ENCODE peak calls at places on chromosomes 6 and 20, in nine cellular contexts. One of them, this sample, is unnamed.

GRCh38 chr6:155177369-155177961 is 86.3 kb upstream of the CLDN20 start:
- DNase-seq in fibroblast of the aortic adventitia: peak; percentile 88
- DNase-seq in activated CD8-positive, alpha-beta T cell treated with anti-CD3 and anti-CD28 coated beads for 36 hours: peak; percentile 75
- DNase-seq in SK-N-SH: peak; percentile 45
- DNase-seq in fibroblast of lung: peak; percentile 54
- DNase-seq in brain microvascular endothelial cell: peak; percentile 82
- DNase-seq in GM13976: peak; percentile 42
- DNase-seq in PC-9: no peak
- DNase-seq in kidney: no peak
- DNase-seq in this sample: peak; percentile 89

GRCh38 chr6:49070411-49070810 is 392.6 kb downstream of the MMUT start:
- DNase-seq in fibroblast of the aortic adventitia: no peak
- DNase-seq in activated CD8-positive, alpha-beta T cell treated with anti-CD3 and anti-CD28 coated beads for 36 hours: no peak
- DNase-seq in SK-N-SH: no peak
- DNase-seq in fibroblast of lung: no peak
- DNase-seq in brain microvascular endothelial cell: no peak
- DNase-seq in GM13976: no peak
- DNase-seq in PC-9: no peak
- DNase-seq in kidney: no peak
- DNase-seq in this sample: no peak

GRCh38 chr6:45563902-45564301 is 186.2 kb upstream of the SUPT3H start:
- DNase-seq in fibroblast of the aortic adventitia: no peak
- DNase-seq in activated CD8-positive, alpha-beta T cell treated with anti-CD3 and anti-CD28 coated beads for 36 hours: no peak
- DNase-seq in SK-N-SH: no peak
- DNase-seq in fibroblast of lung: no peak
- DNase-seq in brain microvascular endothelial cell: no peak
- DNase-seq in GM13976: no peak
- DNase-seq in PC-9: no peak
- DNase-seq in kidney: no peak
- DNase-seq in this sample: no peak

GRCh38 chr20:8853805-8854338 is 215.0 kb upstream of the PLCB4 start:
- DNase-seq in fibroblast of the aortic adventitia: peak; percentile 85
- DNase-seq in activated CD8-positive, alpha-beta T cell treated with anti-CD3 and anti-CD28 coated beads for 36 hours: peak; percentile 2
- DNase-seq in SK-N-SH: peak; percentile 61
- DNase-seq in fibroblast of lung: peak; percentile 70
- DNase-seq in brain microvascular endothelial cell: peak; percentile 78
- DNase-seq in GM13976: peak; percentile 39
- DNase-seq in PC-9: peak; percentile 24
- DNase-seq in kidney: no peak
- DNase-seq in this sample: peak; percentile 90

GRCh38 chr6:138287144-138287955 is 69.1 kb upstream of the PBOV1 start:
- DNase-seq in fibroblast of the aortic adventitia: peak; percentile 51
- DNase-seq in activated CD8-positive, alpha-beta T cell treated with anti-CD3 and anti-CD28 coated beads for 36 hours: peak; percentile 71
- DNase-seq in SK-N-SH: peak; percentile 36
- DNase-seq in fibroblast of lung: peak; percentile 25
- DNase-seq in brain microvascular endothelial cell: peak; percentile 27
- DNase-seq in GM13976: peak; percentile 74
- DNase-seq in PC-9: peak; percentile 20
- DNase-seq in kidney: no peak
- DNase-seq in this sample: peak; percentile 18

GRCh38 chr6:26044140-26045045 is 42.8 kb upstream of the HFE start:
- DNase-seq in fibroblast of the aortic adventitia: peak; percentile 43
- DNase-seq in activated CD8-positive, alpha-beta T cell treated with anti-CD3 and anti-CD28 coated beads for 36 hours: peak; percentile 63
- DNase-seq in SK-N-SH: no peak
- DNase-seq in fibroblast of lung: peak; percentile 35
- DNase-seq in brain microvascular endothelial cell: peak; percentile 33
- DNase-seq in GM13976: no peak
- DNase-seq in PC-9: no peak
- DNase-seq in kidney: peak; percentile 87
- DNase-seq in this sample: no peak

GRCh38 chr6:156427345-156427744 is 349.8 kb upstream of the ARID1B start:
- DNase-seq in fibroblast of the aortic adventitia: peak; percentile 63
- DNase-seq in activated CD8-positive, alpha-beta T cell treated with anti-CD3 and anti-CD28 coated beads for 36 hours: no peak
- DNase-seq in SK-N-SH: no peak
- DNase-seq in fibroblast of lung: peak; percentile 95
- DNase-seq in brain microvascular endothelial cell: peak; percentile 99
- DNase-seq in GM13976: no peak
- DNase-seq in PC-9: peak; percentile 1
- DNase-seq in kidney: no peak
- DNase-seq in this sample: peak; percentile 89

GRCh38 chr6:125798734-125799510 is 8.2 kb downstream of the NCOA7 start:
- DNase-seq in fibroblast of the aortic adventitia: peak; percentile 64
- DNase-seq in activated CD8-positive, alpha-beta T cell treated with anti-CD3 and anti-CD28 coated beads for 36 hours: no peak
- DNase-seq in SK-N-SH: no peak
- DNase-seq in fibroblast of lung: peak; percentile 86
- DNase-seq in brain microvascular endothelial cell: no peak
- DNase-seq in GM13976: peak; percentile 57
- DNase-seq in PC-9: no peak
- DNase-seq in kidney: no peak
- DNase-seq in this sample: no peak

GRCh38 chr6:134041093-134041492 is 11.3 kb downstream of the SLC2A12 start:
- DNase-seq in fibroblast of the aortic adventitia: peak; percentile 67
- DNase-seq in activated CD8-positive, alpha-beta T cell treated with anti-CD3 and anti-CD28 coated beads for 36 hours: no peak
- DNase-seq in SK-N-SH: no peak
- DNase-seq in fibroblast of lung: peak; percentile 74
- DNase-seq in brain microvascular endothelial cell: peak; percentile 50
- DNase-seq in GM13976: no peak
- DNase-seq in PC-9: peak; percentile 33
- DNase-seq in kidney: no peak
- DNase-seq in this sample: peak; percentile 61

GRCh38 chr6:57182017-57182432 is 9.9 kb downstream of the BAG2 start:
- DNase-seq in fibroblast of the aortic adventitia: no peak
- DNase-seq in activated CD8-positive, alpha-beta T cell treated with anti-CD3 and anti-CD28 coated beads for 36 hours: no peak
- DNase-seq in SK-N-SH: no peak
- DNase-seq in fibroblast of lung: peak; percentile 30
- DNase-seq in brain microvascular endothelial cell: no peak
- DNase-seq in GM13976: no peak
- DNase-seq in PC-9: no peak
- DNase-seq in kidney: no peak
- DNase-seq in this sample: no peak

GRCh38 chr6:143539723-143540122 is 28.2 kb upstream of the FUCA2 start:
- DNase-seq in fibroblast of the aortic adventitia: no peak
- DNase-seq in activated CD8-positive, alpha-beta T cell treated with anti-CD3 and anti-CD28 coated beads for 36 hours: no peak
- DNase-seq in SK-N-SH: no peak
- DNase-seq in fibroblast of lung: no peak
- DNase-seq in brain microvascular endothelial cell: no peak
- DNase-seq in GM13976: no peak
- DNase-seq in PC-9: no peak
- DNase-seq in kidney: no peak
- DNase-seq in this sample: no peak

GRCh38 chr6:52976591-52977035 is 18.5 kb downstream of the GSTA4 start:
- DNase-seq in fibroblast of the aortic adventitia: no peak
- DNase-seq in activated CD8-positive, alpha-beta T cell treated with anti-CD3 and anti-CD28 coated beads for 36 hours: peak; percentile 62
- DNase-seq in SK-N-SH: no peak
- DNase-seq in fibroblast of lung: no peak
- DNase-seq in brain microvascular endothelial cell: no peak
- DNase-seq in GM13976: peak; percentile 50
- DNase-seq in PC-9: no peak
- DNase-seq in kidney: no peak
- DNase-seq in this sample: no peak

GRCh38 chr20:59822291-59823029 is 111.0 kb downstream of the SYCP2 start:
- DNase-seq in fibroblast of the aortic adventitia: no peak
- DNase-seq in activated CD8-positive, alpha-beta T cell treated with anti-CD3 and anti-CD28 coated beads for 36 hours: no peak
- DNase-seq in SK-N-SH: peak; percentile 35
- DNase-seq in fibroblast of lung: no peak
- DNase-seq in brain microvascular endothelial cell: no peak
- DNase-seq in GM13976: peak; percentile 20
- DNase-seq in PC-9: no peak
- DNase-seq in kidney: peak; percentile 51
- DNase-seq in this sample: no peak

GRCh38 chr6:39688494-39688893 is 36.7 kb downstream of the KIF6 start:
- DNase-seq in fibroblast of the aortic adventitia: peak; percentile 5
- DNase-seq in activated CD8-positive, alpha-beta T cell treated with anti-CD3 and anti-CD28 coated beads for 36 hours: no peak
- DNase-seq in SK-N-SH: no peak
- DNase-seq in fibroblast of lung: peak; percentile 76
- DNase-seq in brain microvascular endothelial cell: peak; percentile 70
- DNase-seq in GM13976: no peak
- DNase-seq in PC-9: no peak
- DNase-seq in kidney: no peak
- DNase-seq in this sample: peak; percentile 52

GRCh38 chr6:166277892-166278578 is 30.2 kb downstream of the PRR18 start:
- DNase-seq in fibroblast of the aortic adventitia: no peak
- DNase-seq in activated CD8-positive, alpha-beta T cell treated with anti-CD3 and anti-CD28 coated beads for 36 hours: no peak
- DNase-seq in SK-N-SH: no peak
- DNase-seq in fibroblast of lung: no peak
- DNase-seq in brain microvascular endothelial cell: no peak
- DNase-seq in GM13976: no peak
- DNase-seq in PC-9: no peak
- DNase-seq in kidney: no peak
- DNase-seq in this sample: no peak

GRCh38 chr6:127464881-127465459 is 5.8 kb upstream of the KIAA0408 start:
- DNase-seq in fibroblast of the aortic adventitia: peak; percentile 84
- DNase-seq in activated CD8-positive, alpha-beta T cell treated with anti-CD3 and anti-CD28 coated beads for 36 hours: peak; percentile 81
- DNase-seq in SK-N-SH: peak; percentile 65
- DNase-seq in fibroblast of lung: peak; percentile 68
- DNase-seq in brain microvascular endothelial cell: peak; percentile 61
- DNase-seq in GM13976: peak; percentile 66
- DNase-seq in PC-9: peak; percentile 55
- DNase-seq in kidney: no peak
- DNase-seq in this sample: peak; percentile 82

GRCh38 chr6:7526755-7527154 is 14.7 kb upstream of the DSP start:
- DNase-seq in fibroblast of the aortic adventitia: no peak
- DNase-seq in activated CD8-positive, alpha-beta T cell treated with anti-CD3 and anti-CD28 coated beads for 36 hours: no peak
- DNase-seq in SK-N-SH: no peak
- DNase-seq in fibroblast of lung: no peak
- DNase-seq in brain microvascular endothelial cell: no peak
- DNase-seq in GM13976: no peak
- DNase-seq in PC-9: no peak
- DNase-seq in kidney: no peak
- DNase-seq in this sample: no peak

GRCh38 chr6:81822584-81822983 is 70.1 kb upstream of the TENT5A start:
- DNase-seq in fibroblast of the aortic adventitia: no peak
- DNase-seq in activated CD8-positive, alpha-beta T cell treated with anti-CD3 and anti-CD28 coated beads for 36 hours: no peak
- DNase-seq in SK-N-SH: no peak
- DNase-seq in fibroblast of lung: no peak
- DNase-seq in brain microvascular endothelial cell: no peak
- DNase-seq in GM13976: no peak
- DNase-seq in PC-9: no peak
- DNase-seq in kidney: no peak
- DNase-seq in this sample: no peak

GRCh38 chr6:56808871-56809359 is 146.0 kb upstream of the BEND6 start:
- DNase-seq in fibroblast of the aortic adventitia: peak; percentile 42
- DNase-seq in activated CD8-positive, alpha-beta T cell treated with anti-CD3 and anti-CD28 coated beads for 36 hours: no peak
- DNase-seq in SK-N-SH: no peak
- DNase-seq in fibroblast of lung: peak; percentile 89
- DNase-seq in brain microvascular endothelial cell: peak; percentile 69
- DNase-seq in GM13976: no peak
- DNase-seq in PC-9: peak; percentile 72
- DNase-seq in kidney: no peak
- DNase-seq in this sample: no peak

DNA sequence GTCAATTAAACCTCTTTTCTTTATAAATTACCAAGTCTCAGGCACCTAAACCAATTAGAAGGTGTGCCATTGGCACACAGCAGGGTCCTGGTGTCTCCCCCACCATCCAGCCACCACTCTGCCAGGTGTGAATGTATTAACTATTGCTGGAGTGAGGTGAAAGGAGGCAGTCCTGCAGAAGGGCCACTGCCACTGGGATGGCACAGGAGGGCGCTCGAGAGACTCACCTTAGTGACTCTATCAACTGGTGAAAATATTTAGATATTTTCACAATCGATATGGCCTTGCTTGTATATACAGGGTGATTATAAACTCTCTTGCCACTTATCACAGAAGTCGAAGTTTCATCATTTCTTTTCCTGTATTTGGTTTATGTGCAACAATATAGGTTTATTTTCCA is 145.6 kb upstream of the ESR1 start:
- DNase-seq in fibroblast of the aortic adventitia: no peak
- DNase-seq in activated CD8-positive, alpha-beta T cell treated with anti-CD3 and anti-CD28 coated beads for 36 hours: no peak
- DNase-seq in SK-N-SH: no peak
- DNase-seq in fibroblast of lung: no peak
- DNase-seq in brain microvascular endothelial cell: no peak
- DNase-seq in GM13976: no peak
- DNase-seq in PC-9: no peak
- DNase-seq in kidney: no peak
- DNase-seq in this sample: no peak
- TF ChIP-seq CTCF in fibroblast of the aortic adventitia: no peak
- TF ChIP-seq CTCF in activated CD8-positive, alpha-beta T cell treated with anti-CD3 and anti-CD28 coated beads for 36 hours: no peak
- TF ChIP-seq CTCF in SK-N-SH: peak; percentile 31
- TF ChIP-seq CTCF in fibroblast of lung: peak; percentile 11
- TF ChIP-seq CTCF in brain microvascular endothelial cell: peak; percentile 48
- TF ChIP-seq CTCF in GM13976: peak; percentile 16
- TF ChIP-seq CTCF in PC-9: no peak
- TF ChIP-seq CTCF in kidney: no peak
- TF ChIP-seq CTCF in this sample: peak; percentile 13

GRCh38 chr6:140052757-140053729 is 678.6 kb upstream of the CITED2 start:
- DNase-seq in fibroblast of the aortic adventitia: peak; percentile 54
- DNase-seq in activated CD8-positive, alpha-beta T cell treated with anti-CD3 and anti-CD28 coated beads for 36 hours: no peak
- DNase-seq in SK-N-SH: no peak
- DNase-seq in fibroblast of lung: peak; percentile 46
- DNase-seq in brain microvascular endothelial cell: peak; percentile 51
- DNase-seq in GM13976: peak; percentile 3
- DNase-seq in PC-9: no peak
- DNase-seq in kidney: no peak
- DNase-seq in this sample: peak; percentile 68
- TF ChIP-seq CTCF in fibroblast of the aortic adventitia: peak; percentile 55
- TF ChIP-seq CTCF in activated CD8-positive, alpha-beta T cell treated with anti-CD3 and anti-CD28 coated beads for 36 hours: no peak
- TF ChIP-seq CTCF in SK-N-SH: peak; percentile 51
- TF ChIP-seq CTCF in fibroblast of lung: peak; percentile 36
- TF ChIP-seq CTCF in brain microvascular endothelial cell: peak; percentile 54
- TF ChIP-seq CTCF in GM13976: peak; percentile 15
- TF ChIP-seq CTCF in PC-9: peak; percentile 55
- TF ChIP-seq CTCF in kidney: peak; percentile 26
- TF ChIP-seq CTCF in this sample: peak; percentile 53

DNA sequence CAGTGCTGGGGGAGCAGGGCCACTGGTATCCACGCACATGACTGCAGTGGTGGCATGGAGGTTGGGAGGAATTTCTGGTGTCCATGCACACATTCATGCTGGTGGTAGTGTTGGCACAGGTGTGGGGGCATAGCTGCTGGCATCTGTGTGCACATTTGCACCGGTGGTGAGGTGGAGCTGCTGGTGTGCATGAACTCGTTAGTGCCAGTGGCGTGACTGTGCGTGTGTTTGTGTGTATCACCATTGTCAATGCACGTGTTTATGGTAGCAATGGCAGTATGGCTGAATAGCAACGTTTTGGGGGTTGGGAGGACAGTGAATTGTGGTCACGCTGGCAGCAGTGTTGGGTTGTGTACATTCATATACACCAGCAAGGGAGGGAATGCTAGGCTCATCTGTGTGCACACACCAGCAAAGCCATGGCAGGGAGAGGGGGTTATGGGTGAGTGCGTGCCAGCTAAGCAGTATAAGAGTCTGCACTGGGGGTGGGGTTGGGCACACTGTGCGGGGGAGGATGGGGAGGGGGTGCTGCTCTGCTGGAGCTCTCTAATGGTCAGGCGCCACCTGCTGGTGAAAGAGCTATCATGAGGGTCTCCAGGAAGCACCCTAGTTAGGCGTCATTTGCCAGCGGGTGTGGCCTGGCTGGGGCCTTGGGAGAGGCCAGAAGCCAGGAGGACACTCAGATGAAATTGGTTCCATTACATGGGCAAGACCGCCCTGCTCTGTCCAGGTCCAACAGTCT is 626.1 kb upstream of the ID4 start:
- DNase-seq in fibroblast of the aortic adventitia: no peak
- DNase-seq in activated CD8-positive, alpha-beta T cell treated with anti-CD3 and anti-CD28 coated beads for 36 hours: peak; percentile 42
- DNase-seq in SK-N-SH: peak; percentile 56
- DNase-seq in fibroblast of lung: no peak
- DNase-seq in brain microvascular endothelial cell: no peak
- DNase-seq in GM13976: no peak
- DNase-seq in PC-9: no peak
- DNase-seq in kidney: no peak
- DNase-seq in this sample: no peak
- TF ChIP-seq CTCF in fibroblast of the aortic adventitia: no peak
- TF ChIP-seq CTCF in activated CD8-positive, alpha-beta T cell treated with anti-CD3 and anti-CD28 coated beads for 36 hours: no peak
- TF ChIP-seq CTCF in SK-N-SH: peak; percentile 32
- TF ChIP-seq CTCF in fibroblast of lung: no peak
- TF ChIP-seq CTCF in brain microvascular endothelial cell: peak; percentile 15
- TF ChIP-seq CTCF in GM13976: peak; percentile 38
- TF ChIP-seq CTCF in PC-9: peak; percentile 22
- TF ChIP-seq CTCF in kidney: peak; percentile 27
- TF ChIP-seq CTCF in this sample: peak; percentile 7

GRCh38 chr6:33139596-33140206 is 52.6 kb downstream of the COL11A2 start:
- DNase-seq in fibroblast of the aortic adventitia: no peak
- DNase-seq in activated CD8-positive, alpha-beta T cell treated with anti-CD3 and anti-CD28 coated beads for 36 hours: no peak
- DNase-seq in SK-N-SH: no peak
- DNase-seq in fibroblast of lung: no peak
- DNase-seq in brain microvascular endothelial cell: no peak
- DNase-seq in GM13976: no peak
- DNase-seq in PC-9: no peak
- DNase-seq in kidney: no peak
- DNase-seq in this sample: no peak
- TF ChIP-seq CTCF in fibroblast of the aortic adventitia: no peak
- TF ChIP-seq CTCF in activated CD8-positive, alpha-beta T cell treated with anti-CD3 and anti-CD28 coated beads for 36 hours: no peak
- TF ChIP-seq CTCF in SK-N-SH: no peak
- TF ChIP-seq CTCF in fibroblast of lung: no peak
- TF ChIP-seq CTCF in brain microvascular endothelial cell: no peak
- TF ChIP-seq CTCF in GM13976: no peak
- TF ChIP-seq CTCF in PC-9: no peak
- TF ChIP-seq CTCF in kidney: no peak
- TF ChIP-seq CTCF in this sample: no peak

This sample was measured in fibroblast of pulmonary artery.